ENCODE peak calls at places on chromosomes 6 and 20, in nine cellular contexts. N is cardiac septum; X is HCEC 1CT; M is activated naive CD8-positive, alpha-beta T cell treated with anti-CD3 and anti-CD28 coated beads, Interleukin-2, amount 10 ng/mL, durations not matched to agents 7 days and 5 days; I is GM04504; L is heart left ventricle; T is foreskin fibroblast; D is stimulated activated naive CD8-positive, alpha-beta T cell treated with anti-CD3 and anti-CD28 coated beads, Interleukin-15, Interleukin-2, amounts not matched to agents 100 U/mL and 50 U/mL, for 24 hours; U is colonic mucosa. V is an unnamed sample.

GRCh38 chr6:113671440-113671839 is 185.7 kb upstream of the MARCKS start:
- DNase-seq in M (no peak), X (no peak), L (no peak), I (no peak), T (no peak), U (no peak), D (no peak), N (no peak), V (no peak)

GRCh38 chr6:25899580-25900408 is 25.8 kb upstream of the SLC17A3 start:
- DNase-seq in N (no peak), X (peak), U (no peak), I (no peak), T (no peak), L (no peak), M (no peak), D (no peak), V (no peak)

GRCh38 chr20:17910828-17911294 is 57.7 kb downstream of the SNX5 start:
- DNase-seq in N (no peak), I (peak), X (peak), D (no peak), M (no peak), U (no peak), L (peak), T (peak), V (peak)

GRCh38 chr20:58389324-58389967 is 417 bp downstream of the VAPB start:
- DNase-seq in D (no peak), L (no peak), I (peak), U (peak), X (peak), M (peak), T (peak), N (peak), V (no peak)

GRCh38 chr6:53803081-53803860 is 8.5 kb downstream of the LRRC1 start:
- DNase-seq in T (no peak), M (no peak), N (no peak), U (no peak), D (no peak), X (peak), I (no peak), L (no peak), V (no peak)

GRCh38 chr6:35218456-35218855 is 4.7 kb downstream of the SCUBE3 start:
- DNase-seq in T (no peak), I (no peak), L (no peak), N (no peak), D (no peak), M (no peak), U (no peak), X (no peak), V (no peak)

GRCh38 chr20:41034239-41034638 is 5.6 kb downstream of the TOP1 start:
- DNase-seq in D (no peak), M (no peak), U (no peak), T (no peak), L (no peak), I (no peak), X (no peak), N (no peak), V (no peak)

GRCh38 chr6:39590994-39591393 is 134.2 kb downstream of the KIF6 start:
- DNase-seq in D (no peak), N (no peak), I (no peak), L (no peak), M (no peak), T (no peak), X (no peak), U (no peak), V (no peak)

GRCh38 chr20:1466211-1467081 is at the start of gene NSFL1C:
- DNase-seq in M (peak), N (peak), X (peak), D (peak), T (peak), I (peak), U (peak), L (peak), V (peak)

GRCh38 chr6:74752303-74752702 is 453.6 kb downstream of the COL12A1 start:
- DNase-seq in M (no peak), N (no peak), D (no peak), U (no peak), X (no peak), L (no peak), I (no peak), T (no peak), V (no peak)

GRCh38 chr6:43936476-43936875 is 166.5 kb downstream of the VEGFA start:
- DNase-seq in I (no peak), D (no peak), X (no peak), M (peak), T (no peak), L (no peak), U (no peak), N (peak), V (no peak)

GRCh38 chr20:23294671-23295070 is 55.9 kb upstream of the NXT1 start:
- DNase-seq in L (no peak), X (no peak), M (no peak), U (no peak), I (no peak), N (peak), T (no peak), D (no peak), V (no peak)

GRCh38 chr6:12008366-12009179 is 3.5 kb upstream of the HIVEP1 start:
- DNase-seq in X (peak), M (peak), D (peak), I (no peak), T (peak), L (peak), N (peak), U (peak), V (peak)

GRCh38 chr6:133610271-133610840 is 278.6 kb upstream of the TCF21 start:
- DNase-seq in N (no peak), U (no peak), I (no peak), X (peak), L (no peak), D (no peak), M (no peak), T (peak), V (no peak)

GRCh38 chr6:42131531-42131930 is 10.9 kb downstream of the C6orf132 start:
- DNase-seq in U (no peak), M (no peak), X (peak), N (no peak), D (no peak), I (no peak), L (no peak), T (peak), V (no peak)

GRCh38 chr20:23446505-23446904 is 6.2 kb downstream of the CST11 start:
- DNase-seq in U (peak), I (no peak), M (no peak), L (peak), T (no peak), N (no peak), X (peak), D (peak), V (peak)

GRCh38 chr20:38504368-38505090 is 31.9 kb downstream of the RALGAPB start:
- DNase-seq in N (no peak), T (no peak), X (no peak), L (no peak), U (no peak), I (no peak), M (no peak), D (no peak), V (no peak)

GRCh38 chr20:32893878-32894483 is 35.3 kb downstream of the EFCAB8 start:
- DNase-seq in I (no peak), X (peak), N (no peak), U (no peak), D (peak), L (peak), T (no peak), M (no peak), V (no peak)

GRCh38 chr20:25220810-25221591 is 25.5 kb downstream of the ENTPD6 start:
- DNase-seq in I (no peak), L (peak), X (no peak), T (no peak), M (no peak), D (no peak), N (peak), U (peak), V (no peak)

GRCh38 chr20:43590036-43590391 is 723 bp upstream of the IFT52 start:
- DNase-seq in I (no peak), D (peak), X (no peak), N (no peak), T (no peak), M (no peak), U (peak), L (no peak), V (no peak)

GRCh38 chr6:158415666-158416065 is 103.4 kb downstream of the TULP4 start:
- DNase-seq in L (no peak), M (no peak), T (no peak), N (no peak), I (no peak), U (no peak), X (no peak), D (no peak), V (no peak)

GRCh38 chr6:145055567-145055966 is 679.8 kb downstream of the EPM2A start:
- DNase-seq in L (no peak), U (no peak), M (no peak), D (no peak), I (no peak), X (no peak), N (no peak), T (no peak), V (no peak)

GRCh38 chr6:148885154-148885870 is 138.5 kb downstream of the UST start:
- DNase-seq in T (peak), L (no peak), D (no peak), U (no peak), M (no peak), I (peak), N (no peak), X (peak), V (no peak)

GRCh38 chr6:168937061-168937460 is 316.6 kb downstream of the THBS2 start:
- DNase-seq in L (no peak), U (no peak), M (no peak), I (no peak), N (no peak), T (peak), D (no peak), X (no peak), V (no peak)

GRCh38 chr6:139010674-139011073 is 17.9 kb upstream of the ABRACL start:
- DNase-seq in N (no peak), X (no peak), T (no peak), M (no peak), D (no peak), L (no peak), U (no peak), I (no peak), V (no peak)

GRCh38 chr20:63544241-63544957 is 3.1 kb downstream of the SRMS start:
- DNase-seq in U (no peak), I (no peak), T (no peak), X (no peak), D (no peak), N (no peak), L (no peak), M (no peak), V (no peak)

GRCh38 chr6:20403766-20404640 is 2.3 kb downstream of the E2F3 start:
- DNase-seq in T (peak), N (peak), U (peak), X (peak), L (no peak), I (no peak), M (peak), D (peak), V (no peak)

V was measured in ovary.